ENCODE peak calls at places on chromosomes 4 and X, in five cellular contexts. H, A, W, J and E are unnamed samples.

GRCh38 chr4:125010776-125011503 is 298.4 kb upstream of the ANKRD50 start:
- DNase-seq in H (no peak), A (no peak), W (no peak), J (no peak), E (no peak)

GRCh38 chrX:9249452-9249851 is 215.4 kb upstream of the TBL1X start:
- DNase-seq in H (no peak), A (peak), W (no peak), J (peak), E (no peak)

GRCh38 chr4:2787230-2788100 is 5.4 kb upstream of the SH3BP2 start:
- DNase-seq in H (no peak), A (no peak), W (peak), J (no peak), E (no peak)

GRCh38 chrX:110003167-110004156 is 548 bp downstream of the TMEM164 start:
- DNase-seq in H (no peak), A (peak), W (peak), J (peak), E (no peak)

GRCh38 chrX:44012484-44013096 is 39.4 kb upstream of the NDP start:
- DNase-seq in H (no peak), A (peak), W (peak), J (peak), E (no peak)

GRCh38 chr4:6840062-6840976 is 57.8 kb downstream of the KIAA0232 start:
- DNase-seq in H (peak), A (peak), W (no peak), J (peak), E (no peak)

GRCh38 chrX:119488749-119489148 is 20.5 kb downstream of the SLC25A5 start:
- DNase-seq in H (peak), A (peak), W (no peak), J (peak), E (no peak)

GRCh38 chr4:94491322-94491721 is 39.6 kb downstream of the PDLIM5 start:
- DNase-seq in H (no peak), A (no peak), W (no peak), J (peak), E (no peak)

GRCh38 chrX:101265869-101266428 is 25.2 kb downstream of the TAF7L start:
- DNase-seq in H (no peak), A (peak), W (no peak), J (peak), E (no peak)

GRCh38 chrX:36007207-36007606 is 87.7 kb downstream of the CFAP47 start:
- DNase-seq in H (no peak), A (no peak), W (no peak), J (no peak), E (no peak)

GRCh38 chr4:5757091-5757490 is 46.1 kb downstream of the EVC start:
- DNase-seq in H (no peak), A (no peak), W (peak), J (no peak), E (no peak)

GRCh38 chrX:55484948-55485347 is 4.7 kb downstream of the USP51 start:
- DNase-seq in H (no peak), A (no peak), W (no peak), J (no peak), E (no peak)

GRCh38 chrX:15376956-15377355 is 7.3 kb downstream of the VEGFD start:
- DNase-seq in H (no peak), A (no peak), W (no peak), J (peak), E (no peak)

GRCh38 chr4:81465668-81466357 is 5.9 kb downstream of the RASGEF1B start:
- DNase-seq in H (no peak), A (no peak), W (no peak), J (no peak), E (no peak)

GRCh38 chrX:154049209-154050112 is 29.8 kb upstream of the IRAK1 start:
- DNase-seq in H (no peak), A (no peak), W (no peak), J (no peak), E (no peak)

GRCh38 chr4:13833171-13833804 is 205.8 kb upstream of the BOD1L1 start:
- DNase-seq in H (no peak), A (no peak), W (no peak), J (no peak), E (no peak)

GRCh38 chr4:45293335-45293734 is 567.0 kb upstream of the GNPDA2 start:
- DNase-seq in H (no peak), A (no peak), W (no peak), J (no peak), E (no peak)

GRCh38 chr4:106062452-106062875 is 167.2 kb downstream of the NPNT start:
- DNase-seq in H (no peak), A (peak), W (no peak), J (peak), E (no peak)

DNA sequence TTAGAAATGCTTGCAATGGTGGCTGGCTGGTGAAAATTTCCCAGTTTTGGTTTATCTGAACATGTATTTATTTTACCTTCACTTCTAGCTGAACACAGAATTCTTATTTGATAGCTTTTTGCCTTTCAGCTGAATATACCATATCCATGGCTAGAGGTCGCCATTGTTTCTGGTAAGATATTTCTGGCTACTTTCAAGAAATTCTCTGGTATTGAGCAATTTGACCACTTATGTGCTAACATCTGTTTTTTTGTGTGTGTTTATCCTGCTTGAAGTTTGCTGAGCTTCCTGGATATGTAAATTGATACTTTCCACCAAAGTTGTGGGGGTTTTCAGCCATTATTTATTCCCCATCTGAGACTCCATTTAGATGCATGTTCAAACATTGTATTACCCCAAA is 75.4 kb downstream of the FBXW7 start:
- DNase-seq in H (no peak), A (peak), W (no peak), J (peak), E (no peak)
- TF ChIP-seq CTCF in H (peak), A (peak), W (peak), J (peak), E (peak)

GRCh38 chr4:11218692-11219091 is 210.0 kb downstream of the HS3ST1 start:
- DNase-seq in H (no peak), A (peak), W (no peak), J (no peak), E (no peak)
- TF ChIP-seq CTCF in H (peak), A (peak), W (no peak), J (no peak), E (peak)

GRCh38 chrX:111646515-111646914 is 34.5 kb upstream of the ALG13 start:
- DNase-seq in H (no peak), A (no peak), W (no peak), J (no peak), E (no peak)
- TF ChIP-seq CTCF in H (no peak), A (no peak), W (no peak), J (no peak), E (no peak)

GRCh38 chrX:131831185-131831520 is 191.9 kb upstream of the STK26 start:
- DNase-seq in H (no peak), A (no peak), W (no peak), J (peak), E (no peak)

GRCh38 chrX:131826572-131826971 is 196.5 kb upstream of the STK26 start:
- DNase-seq in H (no peak), A (no peak), W (no peak), J (no peak), E (no peak)

GRCh38 chrX:131827935-131828334 is 195.2 kb upstream of the STK26 start:
- DNase-seq in H (no peak), A (peak), W (no peak), J (no peak), E (no peak)

GRCh38 chrX:131828482-131828881 is 194.6 kb upstream of the STK26 start:
- DNase-seq in H (no peak), A (no peak), W (no peak), J (no peak), E (no peak)

GRCh38 chrX:131830400-131831184 is 192.5 kb upstream of the STK26 start:
- DNase-seq in H (peak), A (peak), W (no peak), J (peak), E (peak)
- TF ChIP-seq CTCF in H (peak), A (peak), W (peak), J (peak), E (peak)

DNA sequence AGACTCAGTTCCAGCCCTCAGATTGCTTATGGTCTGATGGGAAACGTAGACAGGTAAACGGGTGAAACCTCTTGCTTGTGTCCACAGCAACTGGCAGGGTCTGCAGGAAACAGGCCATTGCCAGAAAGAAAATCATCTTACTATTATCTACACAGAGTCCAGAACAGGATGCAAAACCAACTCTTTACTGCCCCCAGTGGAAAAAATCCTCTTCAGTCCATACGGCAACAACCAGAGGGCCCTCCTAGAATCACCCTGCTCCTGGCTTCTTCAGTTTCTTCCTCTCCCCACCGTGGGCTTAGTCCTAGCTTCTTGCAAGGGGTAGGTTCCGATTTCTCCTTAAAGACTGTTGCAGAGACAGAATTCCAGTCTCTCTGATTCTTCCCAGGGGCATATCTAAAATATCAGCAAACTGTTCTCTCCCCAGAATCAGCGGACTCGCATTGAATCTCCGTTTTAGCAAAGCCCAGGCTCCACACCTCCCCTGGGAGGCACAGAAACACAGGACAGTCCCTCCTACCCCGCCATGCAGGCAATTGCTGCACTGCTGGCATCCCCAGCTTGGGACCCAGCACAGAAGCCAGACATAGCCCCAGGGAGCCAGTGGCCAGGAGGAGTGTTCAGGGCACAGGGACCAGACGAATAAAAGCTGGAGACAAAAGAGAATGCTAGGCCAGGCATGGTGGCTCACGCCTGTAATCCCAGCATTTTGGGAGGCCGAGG is 41.0 kb upstream of the SH3RF1 start:
- DNase-seq in H (peak), A (peak), W (no peak), J (peak), E (no peak)
- TF ChIP-seq CTCF in H (peak), A (peak), W (peak), J (peak), E (peak)

GRCh38 chr4:86521373-86521969 is 72.6 kb upstream of the PTPN13 start:
- DNase-seq in H (no peak), A (no peak), W (no peak), J (no peak), E (no peak)

GRCh38 chr4:86523333-86523732 is 70.8 kb upstream of the PTPN13 start:
- DNase-seq in H (no peak), A (no peak), W (no peak), J (no peak), E (no peak)

GRCh38 chr4:86522349-86522748 is 71.8 kb upstream of the PTPN13 start:
- DNase-seq in H (no peak), A (peak), W (no peak), J (peak), E (no peak)
- TF ChIP-seq CTCF in H (no peak), A (peak), W (peak), J (peak), E (peak)

GRCh38 chr4:38894340-38894982 is 26.9 kb downstream of the FAM114A1 start:
- DNase-seq in H (no peak), A (no peak), W (no peak), J (no peak), E (no peak)
- TF ChIP-seq CTCF in H (no peak), A (no peak), W (no peak), J (no peak), E (peak)